ENCODE peak calls at places on chromosome 6, in nine cellular contexts. A is ACHN, L is NCI-H1105, H is amygdala, T is esophagus squamous epithelium, Y is substantia nigra, G is SW 1271, J is cardiac muscle cell, W is DND-41. R is an unnamed sample.

GRCh38 chr6:148508401-148509151 is 165.9 kb downstream of the SASH1 start:
- DNase-seq in J (no peak), H (no peak), A (no peak), T (no peak), L (no peak), G (no peak), W (no peak), Y (no peak), R (peak)

GRCh38 chr6:33732819-33733218 is 13.9 kb downstream of the IP6K3 start:
- DNase-seq in Y (no peak), J (no peak), W (no peak), H (no peak), T (no peak), L (no peak), A (no peak), G (no peak), R (no peak)

GRCh38 chr6:134358320-134358719 is 40.4 kb upstream of the SGK1 start:
- DNase-seq in L (no peak), W (no peak), A (no peak), G (no peak), Y (no peak), T (no peak), H (no peak), J (no peak), R (no peak)

GRCh38 chr6:12516070-12516469 is 200.5 kb upstream of the PHACTR1 start:
- DNase-seq in W (no peak), A (no peak), L (no peak), H (no peak), T (no peak), J (no peak), Y (no peak), G (no peak), R (no peak)

GRCh38 chr6:18110160-18110559 is 12.3 kb downstream of the NHLRC1 start:
- DNase-seq in T (no peak), H (no peak), W (no peak), L (no peak), Y (no peak), G (no peak), J (no peak), A (no peak), R (no peak)

GRCh38 chr6:35710241-35710847 is 21.6 kb upstream of the FKBP5 start:
- DNase-seq in H (no peak), J (no peak), W (no peak), A (no peak), T (no peak), L (no peak), G (no peak), Y (no peak), R (no peak)

GRCh38 chr6:141464490-141464889 is 668.2 kb upstream of the GJE1 start:
- DNase-seq in H (no peak), T (no peak), W (no peak), A (peak), L (peak), G (peak), Y (no peak), J (no peak), R (no peak)

GRCh38 chr6:15475872-15476271 is 187.0 kb downstream of the DTNBP1 start:
- DNase-seq in H (no peak), Y (no peak), W (no peak), J (no peak), G (no peak), L (no peak), A (no peak), T (no peak), R (no peak)

GRCh38 chr6:106360989-106361430 is 493 bp downstream of the CRYBG1 start:
- DNase-seq in J (peak), Y (no peak), W (no peak), T (no peak), H (no peak), L (peak), A (no peak), G (no peak), R (peak)

GRCh38 chr6:145632971-145633370 is 102.3 kb downstream of the EPM2A start:
- DNase-seq in J (no peak), G (no peak), W (no peak), T (no peak), Y (no peak), H (no peak), L (no peak), A (no peak), R (no peak)

GRCh38 chr6:128694303-128695009 is 174.1 kb upstream of the PTPRK start:
- DNase-seq in W (no peak), J (peak), G (no peak), T (no peak), Y (no peak), A (no peak), L (no peak), H (no peak), R (no peak)

GRCh38 chr6:780669-781068 is 87.7 kb upstream of the EXOC2 start:
- DNase-seq in T (no peak), W (no peak), Y (no peak), L (no peak), A (no peak), H (no peak), G (no peak), J (no peak), R (no peak)

GRCh38 chr6:45714795-45715507 is 300.7 kb downstream of the CLIC5 start:
- DNase-seq in G (peak), W (peak), Y (no peak), H (peak), A (peak), J (peak), L (peak), T (no peak), R (peak)

GRCh38 chr6:14277405-14277930 is 159.9 kb downstream of the CD83 start:
- DNase-seq in J (no peak), T (no peak), A (no peak), H (no peak), G (no peak), Y (no peak), W (peak), L (no peak), R (no peak)

GRCh38 chr6:3849681-3850450 is 693 bp downstream of the FAM50B start:
- DNase-seq in A (no peak), H (no peak), Y (no peak), G (no peak), L (no peak), T (no peak), W (no peak), J (no peak), R (no peak)

GRCh38 chr6:161918608-161919205 is 644.8 kb upstream of the AGPAT4 start:
- DNase-seq in L (peak), A (no peak), Y (no peak), H (no peak), W (no peak), J (no peak), G (no peak), T (no peak), R (no peak)

GRCh38 chr6:128919412-128919811 is 36.5 kb downstream of the LAMA2 start:
- DNase-seq in W (no peak), T (no peak), L (no peak), Y (no peak), H (no peak), A (no peak), J (no peak), G (no peak), R (no peak)

GRCh38 chr6:91566467-91566866 is 979.6 kb upstream of the MAP3K7 start:
- DNase-seq in H (no peak), G (peak), L (no peak), T (no peak), W (no peak), Y (no peak), J (no peak), A (no peak), R (no peak)

GRCh38 chr6:44123544-44123943 is 3.7 kb downstream of the MRPL14 start:
- DNase-seq in A (no peak), J (no peak), L (no peak), T (no peak), W (no peak), H (no peak), Y (no peak), G (no peak), R (no peak)

GRCh38 chr6:112202639-112203341 is 51.6 kb downstream of the LAMA4 start:
- DNase-seq in Y (no peak), W (no peak), J (no peak), G (no peak), T (no peak), H (no peak), L (no peak), A (no peak), R (no peak)

GRCh38 chr6:513961-514360 is 122.4 kb downstream of the IRF4 start:
- DNase-seq in A (no peak), T (no peak), G (no peak), W (no peak), J (no peak), L (no peak), H (no peak), Y (no peak), R (no peak)

R was measured in neuronal stem cell.